ENCODE peak calls at places on chromosomes 13 and 19, in nine cellular contexts. I, N, J, R, S, C, P, F and B are unnamed samples.
A peak's percentile ranks its signal among the peaks of the same experiment; 100 is the strongest.

GRCh38 chr19:38478273-38478971 is 44.9 kb downstream of the RYR1 start:
- DNase-seq in R (peak; percentile 56), F (no peak), J (peak; percentile 18), P (peak; percentile 1), N (no peak), S (no peak), C (no peak), I (no peak), B (no peak)

GRCh38 chr13:98216135-98216565 is 39.1 kb upstream of the RNF113B start:
- DNase-seq in R (peak; percentile 93), J (peak; percentile 96), F (peak; percentile 50), I (peak; percentile 59), C (no peak), S (no peak), P (peak; percentile 50), N (peak; percentile 94), B (peak; percentile 46)

GRCh38 chr13:93788456-93788855 is 561.8 kb downstream of the GPC6 start:
- DNase-seq in S (no peak), R (no peak), F (no peak), I (no peak), J (no peak), C (no peak), N (no peak), P (no peak), B (no peak)

GRCh38 chr19:48553676-48554384 is 1.9 kb downstream of the SULT2B1 start:
- DNase-seq in I (no peak), F (peak; percentile 33), J (peak; percentile 79), S (no peak), N (peak; percentile 20), C (no peak), R (peak; percentile 90), P (peak; percentile 15), B (peak; percentile 58)

GRCh38 chr13:44368599-44369368 is 4.8 kb upstream of the SERP2 start:
- DNase-seq in J (no peak), F (no peak), N (no peak), I (no peak), S (no peak), C (no peak), P (no peak), R (no peak), B (no peak)

GRCh38 chr13:58992478-58993042 is 1171.2 kb downstream of the DIAPH3 start:
- DNase-seq in I (no peak), F (no peak), S (no peak), R (no peak), C (no peak), N (no peak), P (no peak), J (no peak), B (no peak)

GRCh38 chr13:53781941-53782340 is 753.3 kb downstream of the OLFM4 start:
- DNase-seq in I (no peak), R (no peak), C (no peak), S (peak; percentile 19), J (no peak), N (no peak), P (no peak), F (no peak), B (no peak)

GRCh38 chr13:97141564-97142005 is 80.5 kb upstream of the MBNL2 start:
- DNase-seq in R (peak; percentile 92), N (peak; percentile 87), I (no peak), S (peak; percentile 71), P (peak; percentile 95), J (peak; percentile 93), F (no peak), C (peak; percentile 11), B (peak; percentile 62)

GRCh38 chr13:95540848-95541247 is 11.7 kb upstream of the CLDN10 start:
- DNase-seq in I (peak; percentile 66), J (no peak), R (no peak), C (no peak), P (no peak), N (no peak), S (peak; percentile 48), F (peak; percentile 49), B (no peak)

GRCh38 chr13:28401303-28402056 is 93.4 kb downstream of the FLT1 start:
- DNase-seq in P (no peak), J (peak; percentile 90), S (no peak), F (no peak), C (no peak), R (peak; percentile 80), N (peak; percentile 22), I (no peak), B (no peak)

GRCh38 chr19:49870309-49870901 is 3.0 kb upstream of the PNKP start:
- DNase-seq in J (no peak), R (no peak), S (no peak), N (no peak), C (no peak), F (peak; percentile 33), P (no peak), I (no peak), B (no peak)

GRCh38 chr19:44891016-44891882 is at the start of gene TOMM40:
- DNase-seq in J (peak; percentile 100), I (peak; percentile 100), C (peak; percentile 29), S (peak; percentile 100), N (no peak), P (peak; percentile 98), R (no peak), F (peak; percentile 100), B (no peak)